ENCODE peak calls at places on chromosomes 12 and 14, in four cellular contexts. One of them, this sample, is unnamed.

GRCh38 chr12:115042341-115042740 is 358.4 kb upstream of the TBX3 start:
- DNase-seq in LoVo: no peak
- DNase-seq in NB4: no peak
- DNase-seq in coronary artery: no peak
- DNase-seq in this sample: no peak

GRCh38 chr12:58368001-58368400 is 426.6 kb downstream of the ATP23 start:
- DNase-seq in coronary artery: no peak
- DNase-seq in LoVo: no peak
- DNase-seq in NB4: no peak
- DNase-seq in this sample: no peak

GRCh38 chr12:76259660-76260389 is 88.4 kb downstream of the BBS10 start:
- DNase-seq in LoVo: no peak
- DNase-seq in NB4: no peak
- DNase-seq in coronary artery: no peak
- DNase-seq in this sample: no peak

GRCh38 chr12:111766608-111767361 is at the start of gene ALDH2:
- DNase-seq in coronary artery: peak
- DNase-seq in NB4: peak
- DNase-seq in LoVo: peak
- DNase-seq in this sample: no peak

GRCh38 chr14:96139879-96140278 is 64.8 kb upstream of the BDKRB2 start:
- DNase-seq in coronary artery: no peak
- DNase-seq in NB4: no peak
- DNase-seq in LoVo: no peak
- DNase-seq in this sample: peak

GRCh38 chr12:107091381-107091780 is 2.0 kb downstream of the CRY1 start:
- DNase-seq in NB4: no peak
- DNase-seq in coronary artery: no peak
- DNase-seq in LoVo: peak
- DNase-seq in this sample: no peak

GRCh38 chr14:101242442-101243385 is 318.6 kb upstream of the DIO3 start:
- DNase-seq in coronary artery: peak
- DNase-seq in NB4: no peak
- DNase-seq in LoVo: no peak
- DNase-seq in this sample: peak

GRCh38 chr14:89025581-89026236 is 201.3 kb downstream of the TTC8 start:
- DNase-seq in coronary artery: no peak
- DNase-seq in LoVo: no peak
- DNase-seq in NB4: peak
- DNase-seq in this sample: no peak

GRCh38 chr12:46558696-46559095 is 186.1 kb upstream of the SLC38A2 start:
- DNase-seq in coronary artery: no peak
- DNase-seq in LoVo: no peak
- DNase-seq in NB4: no peak
- DNase-seq in this sample: no peak

GRCh38 chr14:62099091-62099490 is 336.9 kb downstream of the SNAPC1 start:
- DNase-seq in LoVo: no peak
- DNase-seq in coronary artery: no peak
- DNase-seq in NB4: no peak
- DNase-seq in this sample: no peak

GRCh38 chr12:10025236-10025635 is 5.2 kb upstream of the CLEC9A start:
- DNase-seq in NB4: no peak
- DNase-seq in coronary artery: no peak
- DNase-seq in LoVo: no peak
- DNase-seq in this sample: no peak

GRCh38 chr12:117900561-117900960 is 68.2 kb downstream of the KSR2 start:
- DNase-seq in LoVo: peak
- DNase-seq in coronary artery: no peak
- DNase-seq in NB4: no peak
- DNase-seq in this sample: no peak

GRCh38 chr12:7021956-7022355 is 3.7 kb upstream of the LPCAT3 start:
- DNase-seq in NB4: peak
- DNase-seq in LoVo: no peak
- DNase-seq in coronary artery: no peak
- DNase-seq in this sample: no peak

GRCh38 chr12:108768591-108769500 is 37.5 kb upstream of the CORO1C start:
- DNase-seq in LoVo: peak
- DNase-seq in coronary artery: no peak
- DNase-seq in NB4: peak
- DNase-seq in this sample: no peak

GRCh38 chr12:98595152-98595988 is 1.9 kb downstream of the SLC25A3 start:
- DNase-seq in LoVo: peak
- DNase-seq in coronary artery: no peak
- DNase-seq in NB4: peak
- DNase-seq in this sample: no peak

GRCh38 chr12:64796205-64796845 is 28.1 kb upstream of the TBC1D30 start:
- DNase-seq in LoVo: peak
- DNase-seq in NB4: peak
- DNase-seq in coronary artery: no peak
- DNase-seq in this sample: no peak

GRCh38 chr14:103126088-103126872 is 3.0 kb downstream of the TNFAIP2 start:
- DNase-seq in LoVo: no peak
- DNase-seq in coronary artery: no peak
- DNase-seq in NB4: no peak
- DNase-seq in this sample: no peak

GRCh38 chr12:642633-643477 is 20.4 kb downstream of the NINJ2 start:
- DNase-seq in coronary artery: peak
- DNase-seq in NB4: peak
- DNase-seq in LoVo: peak
- DNase-seq in this sample: peak

GRCh38 chr12:92078167-92079053 is 67.2 kb downstream of the BTG1 start:
- DNase-seq in LoVo: peak
- DNase-seq in coronary artery: no peak
- DNase-seq in NB4: peak
- DNase-seq in this sample: no peak

GRCh38 chr12:84408936-84409335 is 503.7 kb downstream of the SLC6A15 start:
- DNase-seq in LoVo: no peak
- DNase-seq in NB4: no peak
- DNase-seq in coronary artery: no peak
- DNase-seq in this sample: no peak

GRCh38 chr14:75991753-75992152 is 6.2 kb downstream of the IFT43 start:
- DNase-seq in coronary artery: no peak
- DNase-seq in LoVo: no peak
- DNase-seq in NB4: no peak
- DNase-seq in this sample: no peak

GRCh38 chr12:11823043-11823442 is 173.6 kb downstream of the ETV6 start:
- DNase-seq in NB4: no peak
- DNase-seq in LoVo: peak
- DNase-seq in coronary artery: no peak
- DNase-seq in this sample: no peak

GRCh38 chr12:94100254-94100653 is 48.1 kb upstream of the PLXNC1 start:
- DNase-seq in LoVo: peak
- DNase-seq in coronary artery: no peak
- DNase-seq in NB4: peak
- DNase-seq in this sample: no peak

GRCh38 chr12:98533723-98534251 is 18.4 kb downstream of the TMPO start:
- DNase-seq in LoVo: no peak
- DNase-seq in coronary artery: no peak
- DNase-seq in NB4: peak
- DNase-seq in this sample: no peak

GRCh38 chr12:65603428-65604351 is 220.6 kb upstream of the HMGA2 start:
- DNase-seq in coronary artery: no peak
- DNase-seq in NB4: no peak
- DNase-seq in LoVo: peak
- DNase-seq in this sample: no peak

GRCh38 chr14:74401504-74402241 is 24.3 kb downstream of the SYNDIG1L start:
- DNase-seq in LoVo: no peak
- DNase-seq in NB4: peak
- DNase-seq in coronary artery: no peak
- DNase-seq in this sample: peak

GRCh38 chr12:30796508-30796780 is 41.7 kb upstream of the CAPRIN2 start:
- DNase-seq in LoVo: peak
- DNase-seq in NB4: no peak
- DNase-seq in coronary artery: no peak
- DNase-seq in this sample: no peak

GRCh38 chr12:26298785-26299621 is 103.6 kb downstream of the SSPN start:
- DNase-seq in NB4: peak
- DNase-seq in LoVo: peak
- DNase-seq in coronary artery: no peak
- DNase-seq in this sample: no peak

GRCh38 chr12:24152270-24152669 is 202.8 kb upstream of the SOX5 start:
- DNase-seq in LoVo: no peak
- DNase-seq in coronary artery: no peak
- DNase-seq in NB4: no peak
- DNase-seq in this sample: no peak

GRCh38 chr14:81247271-81247766 is 26.6 kb upstream of the GTF2A1 start:
- DNase-seq in NB4: no peak
- DNase-seq in LoVo: no peak
- DNase-seq in coronary artery: no peak
- DNase-seq in this sample: no peak

This sample was measured in mesenteric fat pad.